ENCODE peak calls at places on chromosomes 13 and 19, in nine cellular contexts. B is cardiac muscle cell, E is psoas muscle, M is IMR-90, S is body of pancreas, Z is uterus, A is aorta, J is transverse colon, I is OCI-LY7. T is an unnamed sample.

GRCh38 chr13:73210218-73210883 is 151.5 kb downstream of the KLF5 start:
- DNase-seq in B (no peak), E (no peak), M (no peak), S (peak; percentile 19), Z (no peak), A (no peak), J (no peak), I (no peak), T (no peak)

GRCh38 chr13:51243832-51244231 is 21.6 kb downstream of the FAM124A start:
- DNase-seq in B (no peak), E (no peak), M (no peak), S (no peak), Z (no peak), A (no peak), J (no peak), I (no peak), T (no peak)

GRCh38 chr13:43087960-43088580 is 64.7 kb downstream of the DNAJC15 start:
- DNase-seq in B (peak; percentile 65), E (no peak), M (peak; percentile 36), S (no peak), Z (no peak), A (no peak), J (no peak), I (no peak), T (no peak)

GRCh38 chr19:57887195-57887941 is 1.5 kb downstream of the ZNF814 start:
- DNase-seq in B (peak; percentile 53), E (no peak), M (no peak), S (no peak), Z (no peak), A (no peak), J (peak; percentile 12), I (no peak), T (no peak)

GRCh38 chr13:27613623-27614022 is 6.7 kb downstream of the LNX2 start:
- DNase-seq in B (no peak), E (no peak), M (no peak), S (no peak), Z (no peak), A (no peak), J (no peak), I (no peak), T (no peak)

GRCh38 chr13:80382576-80382975 is 41.6 kb upstream of the SPRY2 start:
- DNase-seq in B (no peak), E (no peak), M (no peak), S (no peak), Z (no peak), A (no peak), J (no peak), I (no peak), T (no peak)

GRCh38 chr19:47005873-47006272 is 13.8 kb upstream of the NPAS1 start:
- DNase-seq in B (no peak), E (no peak), M (no peak), S (no peak), Z (no peak), A (no peak), J (no peak), I (peak; percentile 22), T (no peak)

GRCh38 chr13:114119196-114119595 is 13.2 kb downstream of the RASA3 start:
- DNase-seq in B (peak; percentile 92), E (peak; percentile 54), M (peak; percentile 95), S (no peak), Z (peak; percentile 52), A (peak; percentile 64), J (no peak), I (no peak), T (no peak)

GRCh38 chr13:20340759-20341161 is 108.6 kb upstream of the GJB6 start:
- DNase-seq in B (peak; percentile 56), E (peak; percentile 63), M (no peak), S (no peak), Z (peak; percentile 32), A (peak; percentile 65), J (no peak), I (no peak), T (no peak)

GRCh38 chr19:46350758-46351159 is 3.9 kb downstream of the PPP5C start:
- DNase-seq in B (no peak), E (no peak), M (no peak), S (no peak), Z (no peak), A (peak; percentile 64), J (no peak), I (peak; percentile 51), T (no peak)

GRCh38 chr13:42594577-42595571 is 20.9 kb downstream of the TNFSF11 start:
- DNase-seq in B (peak; percentile 93), E (no peak), M (peak; percentile 66), S (peak; percentile 54), Z (peak; percentile 52), A (peak; percentile 46), J (peak; percentile 52), I (peak; percentile 71), T (peak; percentile 36)

GRCh38 chr13:98528663-98529064 is 48.2 kb downstream of the STK24 start:
- DNase-seq in B (peak; percentile 27), E (no peak), M (peak; percentile 35), S (no peak), Z (no peak), A (peak; percentile 66), J (no peak), I (no peak), T (peak; percentile 67)

GRCh38 chr19:54207908-54208783 is 7.5 kb downstream of the RPS9 start:
- DNase-seq in B (peak; percentile 100), E (no peak), M (peak; percentile 78), S (peak; percentile 72), Z (no peak), A (peak; percentile 89), J (peak; percentile 72), I (no peak), T (peak; percentile 99)
- H3K4me1 ChIP-seq in B (peaks cover 40% of the 10 kb centered on the region), E (peaks cover 65% of the 10 kb centered on the region), M (peaks cover 31% of the 10 kb centered on the region), S (peaks cover 84% of the 10 kb centered on the region), Z (no peaks in the 10 kb centered on the region), A (no peaks in the 10 kb centered on the region), J (peaks cover 55% of the 10 kb centered on the region), I (peaks cover 48% of the 10 kb centered on the region), T (peaks cover 75% of the 10 kb centered on the region)

GRCh38 chr19:15419413-15420025 is 731 bp upstream of the AKAP8L start:
- DNase-seq in B (peak; percentile 14), E (no peak), M (no peak), S (no peak), Z (no peak), A (no peak), J (no peak), I (no peak), T (peak; percentile 73)
- H3K27ac ChIP-seq in B (no peak overlapping the region), E (peak overlapping the region; percentile 93), M (no peak overlapping the region), S (peak overlapping the region; percentile 13), Z (peak overlapping the region; percentile 26), A (no peak overlapping the region), J (peak overlapping the region; percentile 31), I (no peak overlapping the region), T (peak overlapping the region; percentile 50)

GRCh38 chr19:35350591-35350990 is 2.9 kb downstream of the FFAR1 start:
- DNase-seq in B (no peak), E (no peak), M (no peak), S (no peak), Z (no peak), A (no peak), J (no peak), I (peak; percentile 66), T (no peak)
- H3K4me1 ChIP-seq in B (no peaks in the 10 kb centered on the region), E (no peaks in the 10 kb centered on the region), M (no peaks in the 10 kb centered on the region), S (no peaks in the 10 kb centered on the region), Z (no peaks in the 10 kb centered on the region), A (no peaks in the 10 kb centered on the region), J (no peaks in the 10 kb centered on the region), I (peaks cover 74% of the 10 kb centered on the region), T (no peaks in the 10 kb centered on the region)

GRCh38 chr13:33128134-33128533 is 111.9 kb downstream of the KL start:
- DNase-seq in B (no peak), E (no peak), M (no peak), S (no peak), Z (no peak), A (no peak), J (no peak), I (no peak), T (no peak)
- H3K27ac ChIP-seq in B (no peak overlapping the region), E (peak overlapping the region; percentile 83), M (peak overlapping the region; percentile 41), S (no peak overlapping the region), Z (peak overlapping the region; percentile 70), A (peak overlapping the region; percentile 38), J (peak overlapping the region; percentile 69), I (no peak overlapping the region), T (peak overlapping the region; percentile 73)